ENCODE peak calls at places on chromosomes 4 and X, in six cellular contexts. H, V, M, P, A and E are unnamed samples.

GRCh38 chr4:4761128-4761991 is 98.1 kb upstream of the MSX1 start:
- DNase-seq in V (no peak), A (no peak), H (peak), M (no peak), P (no peak), E (peak)

GRCh38 chr4:76206222-76206942 is 7.2 kb downstream of the SCARB2 start:
- DNase-seq in V (no peak), H (no peak), A (no peak), M (no peak), P (no peak), E (no peak)

GRCh38 chrX:88613338-88613737 is 133.7 kb upstream of the CPXCR1 start:
- DNase-seq in H (peak), M (no peak), V (no peak), A (no peak), P (no peak), E (no peak)

GRCh38 chr4:153064571-153064970 is 128.4 kb downstream of the FHDC1 start:
- DNase-seq in M (no peak), P (no peak), V (no peak), H (no peak), A (no peak), E (no peak)

GRCh38 chr4:14110407-14110806 is 482.9 kb upstream of the BOD1L1 start:
- DNase-seq in A (no peak), M (no peak), P (no peak), H (no peak), V (no peak), E (no peak)

GRCh38 chrX:136336623-136337022 is 35.9 kb downstream of the ADGRG4 start:
- DNase-seq in A (no peak), V (no peak), M (no peak), H (peak), P (no peak), E (no peak)

GRCh38 chrX:39603291-39603690 is 494.5 kb downstream of the BCOR start:
- DNase-seq in M (no peak), V (no peak), A (no peak), H (peak), P (no peak), E (no peak)

GRCh38 chr4:158443731-158444130 is 78.0 kb upstream of the RXFP1 start:
- DNase-seq in P (no peak), A (no peak), V (no peak), M (no peak), H (no peak), E (no peak)

GRCh38 chr4:22462693-22463092 is 53.2 kb downstream of the ADGRA3 start:
- DNase-seq in V (no peak), P (no peak), M (no peak), A (no peak), H (peak), E (no peak)

GRCh38 chrX:86806786-86807185 is 658.5 kb downstream of the DACH2 start:
- DNase-seq in A (no peak), H (peak), P (no peak), V (no peak), M (no peak), E (no peak)

GRCh38 chr4:64539234-64539849 is 130.1 kb upstream of the TECRL start:
- DNase-seq in A (no peak), M (peak), P (no peak), V (no peak), H (peak), E (peak)

GRCh38 chrX:19017271-19017670 is 33.4 kb upstream of the PHKA2 start:
- DNase-seq in M (no peak), V (no peak), H (peak), A (no peak), P (peak), E (no peak)

GRCh38 chr4:2433609-2434350 is 15.0 kb downstream of the CFAP99 start:
- DNase-seq in A (no peak), M (no peak), H (no peak), V (no peak), P (no peak), E (no peak)

GRCh38 chr4:925171-925570 is 6.9 kb downstream of the GAK start:
- DNase-seq in A (peak), P (no peak), H (no peak), V (no peak), M (no peak), E (no peak)

GRCh38 chr4:23904639-23905061 is 14.8 kb upstream of the PPARGC1A start:
- DNase-seq in P (no peak), M (peak), A (no peak), V (no peak), H (no peak), E (no peak)

GRCh38 chr4:1981251-1982055 is 27.3 kb downstream of the NELFA start:
- DNase-seq in A (peak), V (no peak), H (peak), P (no peak), M (no peak), E (peak)

GRCh38 chr4:166655705-166656104 is 578.6 kb downstream of the SPOCK3 start:
- DNase-seq in V (no peak), H (no peak), P (no peak), M (no peak), A (no peak), E (no peak)

GRCh38 chr4:77821775-77822174 is 2.6 kb upstream of the CNOT6L start:
- DNase-seq in A (no peak), P (no peak), H (no peak), V (peak), M (no peak), E (peak)

GRCh38 chrX:155819966-155820491 is 61.1 kb upstream of the VAMP7 start:
- DNase-seq in A (no peak), P (no peak), V (no peak), H (peak), M (peak), E (peak)

GRCh38 chrX:7021991-7022390 is 125.5 kb upstream of the STS start:
- DNase-seq in A (no peak), M (no peak), H (no peak), V (no peak), P (no peak), E (no peak)

GRCh38 chr4:80156410-80156809 is 40.9 kb upstream of the PRDM8 start:
- DNase-seq in M (no peak), H (no peak), A (no peak), V (no peak), P (no peak), E (no peak)

GRCh38 chr4:6041794-6042193 is 23.6 kb upstream of the C4orf50 start:
- DNase-seq in A (no peak), V (no peak), M (no peak), P (no peak), H (no peak), E (no peak)

GRCh38 chr4:145739840-145740239 is 59.9 kb downstream of the C4orf51 start:
- DNase-seq in H (peak), P (no peak), M (no peak), V (no peak), A (no peak), E (no peak)

GRCh38 chr4:99723555-99724450 is 66.2 kb upstream of the C4orf54 start:
- DNase-seq in V (no peak), M (peak), P (no peak), H (peak), A (no peak), E (peak)

GRCh38 chrX:78619829-78620228 is 39.3 kb downstream of the RTL3 start:
- DNase-seq in A (peak), H (no peak), P (no peak), V (no peak), M (no peak), E (no peak)

GRCh38 chrX:3192835-3193234 is 151.6 kb downstream of the ARSF start:
- DNase-seq in M (no peak), H (no peak), A (no peak), V (no peak), P (no peak), E (no peak)

GRCh38 chr4:37453361-37454262 is 209.1 kb downstream of the NWD2 start:
- DNase-seq in A (peak), P (peak), V (no peak), M (no peak), H (peak), E (peak)

GRCh38 chr4:185201983-185202962 is 1.5 kb downstream of the CFAP97 start:
- DNase-seq in H (peak), V (peak), P (no peak), A (no peak), M (no peak), E (peak)